ENCODE peak calls at places on chromosomes 5 and 9, in four cellular contexts. K is amygdala; I is stimulated activated CD8-positive, alpha-beta memory T cell treated with anti-CD3 and anti-CD28 coated beads, Interleukin-4, amount 100 ng/mL, for 1 hour; X is activated gamma-delta T cell. A is an unnamed sample.

GRCh38 chr5:21711854-21712752 is 1141.0 kb downstream of the CDH12 start:
- DNase-seq in K (no peak), I (no peak), X (no peak), A (no peak)

GRCh38 chr5:139709587-139710369 is 61.6 kb downstream of the CXXC5 start:
- DNase-seq in K (no peak), I (no peak), X (peak), A (no peak)

GRCh38 chr9:109585841-109586240 is 87.7 kb upstream of the PTPN3 start:
- DNase-seq in K (no peak), I (no peak), X (no peak), A (no peak)

GRCh38 chr5:10262995-10263394 is 12.9 kb downstream of the CCT5 start:
- DNase-seq in K (no peak), I (no peak), X (no peak), A (no peak)

GRCh38 chr5:59039296-59040006 is 456.6 kb downstream of the RAB3C start:
- DNase-seq in K (no peak), I (peak), X (peak), A (peak)

GRCh38 chr5:67361932-67362729 is 165.5 kb upstream of the CD180 start:
- DNase-seq in K (no peak), I (no peak), X (no peak), A (no peak)

GRCh38 chr9:71706172-71706571 is 62.1 kb downstream of the CEMIP2 start:
- DNase-seq in K (no peak), I (no peak), X (no peak), A (no peak)

GRCh38 chr9:123267481-123268239 is 726 bp downstream of the STRBP start:
- DNase-seq in K (no peak), I (no peak), X (no peak), A (no peak)

GRCh38 chr9:21060919-21061561 is 16.7 kb downstream of the IFNB1 start:
- DNase-seq in K (no peak), I (no peak), X (no peak), A (no peak)

GRCh38 chr5:160166069-160166972 is 47.1 kb upstream of the PWWP2A start:
- DNase-seq in K (no peak), I (no peak), X (no peak), A (no peak)

GRCh38 chr9:107024193-107024592 is 161.2 kb downstream of the ZNF462 start:
- DNase-seq in K (no peak), I (no peak), X (no peak), A (no peak)

GRCh38 chr9:112925058-112925641 is 34.5 kb upstream of the SLC46A2 start:
- DNase-seq in K (no peak), I (no peak), X (no peak), A (no peak)

GRCh38 chr9:89746385-89747116 is 141.7 kb downstream of the GADD45G start:
- DNase-seq in K (no peak), I (no peak), X (no peak), A (no peak)

GRCh38 chr9:75457474-75458011 is 369.2 kb downstream of the OSTF1 start:
- DNase-seq in K (no peak), I (no peak), X (no peak), A (no peak)

GRCh38 chr9:38146844-38147243 is 77.8 kb upstream of the SHB start:
- DNase-seq in K (no peak), I (no peak), X (no peak), A (no peak)

GRCh38 chr9:2732492-2732891 is 15.2 kb downstream of the KCNV2 start:
- DNase-seq in K (no peak), I (no peak), X (no peak), A (no peak)

A was measured in tibial artery.